ENCODE peak calls at places on chromosomes 1 and 21, in seven cellular contexts. T is HCT116, J is fibroblast of lung, K is neural progenitor cell, G is hepatocyte, H is K562, X is mammary epithelial cell. S is an unnamed sample.

GRCh38 chr1:181189691-181190361 is 101.3 kb downstream of the IER5 start:
- DNase-seq in J (peak; percentile 18), H (peak; percentile 94), K (peak; percentile 84), X (peak; percentile 44), T (peak; percentile 19), G (peak; percentile 85), S (peak; percentile 54)

GRCh38 chr21:36059823-36060158 is 535 bp downstream of the SETD4 start:
- DNase-seq in J (no peak), G (peak; percentile 70), X (no peak), T (no peak), K (no peak), H (peak; percentile 69), S (no peak)

GRCh38 chr1:85816606-85817005 is 108.4 kb upstream of the ZNHIT6 start:
- DNase-seq in T (no peak), K (no peak), J (no peak), G (no peak), H (no peak), X (no peak), S (no peak)

GRCh38 chr1:35120458-35121133 is 41.4 kb downstream of the ZMYM1 start:
- DNase-seq in J (peak; percentile 15), H (no peak), X (no peak), G (no peak), T (no peak), K (no peak), S (peak; percentile 18)

GRCh38 chr1:167501513-167502191 is 16.7 kb downstream of the CD247 start:
- DNase-seq in J (no peak), X (no peak), G (no peak), H (no peak), K (no peak), T (no peak), S (no peak)

GRCh38 chr1:150895618-150896017 is 8.7 kb downstream of the CTXND2 start:
- DNase-seq in X (peak; percentile 43), H (no peak), G (no peak), J (peak; percentile 48), K (no peak), T (peak; percentile 58), S (no peak)

GRCh38 chr1:68409426-68409825 is 40.3 kb downstream of the RPE65 start:
- DNase-seq in T (no peak), G (no peak), H (no peak), K (no peak), X (no peak), J (peak; percentile 69), S (no peak)

GRCh38 chr1:29121951-29122661 is 1.6 kb downstream of the TMEM200B start:
- DNase-seq in H (no peak), J (peak; percentile 51), G (peak; percentile 66), K (peak; percentile 75), T (no peak), X (no peak), S (peak; percentile 22)

GRCh38 chr1:5748286-5749225 is 243.7 kb downstream of the NPHP4 start:
- DNase-seq in K (no peak), T (no peak), X (no peak), H (no peak), G (no peak), J (no peak), S (no peak)

GRCh38 chr1:17119076-17119743 is at the start of gene PADI2:
- DNase-seq in G (peak; percentile 91), H (peak; percentile 97), X (peak; percentile 59), T (peak; percentile 34), K (peak; percentile 89), J (peak; percentile 47), S (peak; percentile 46)

GRCh38 chr1:229266832-229267500 is 3.9 kb upstream of the RAB4A start:
- DNase-seq in J (no peak), G (no peak), K (no peak), X (no peak), H (no peak), T (no peak), S (no peak)

GRCh38 chr1:91924146-91924545 is 25.1 kb upstream of the BRDT start:
- DNase-seq in T (no peak), X (peak; percentile 56), G (no peak), H (no peak), J (peak; percentile 88), K (no peak), S (peak; percentile 37)

GRCh38 chr1:112998592-112999235 is 42.7 kb upstream of the SLC16A1 start:
- DNase-seq in J (peak; percentile 82), T (no peak), H (no peak), K (no peak), G (peak; percentile 86), X (peak; percentile 79), S (peak; percentile 82)

GRCh38 chr1:115877511-115877910 is 36.6 kb upstream of the NHLH2 start:
- DNase-seq in J (no peak), K (peak; percentile 15), X (peak; percentile 89), H (no peak), T (no peak), G (no peak), S (no peak)

GRCh38 chr1:228064296-228064695 is 18.2 kb upstream of the ARF1 start:
- DNase-seq in K (no peak), T (no peak), J (no peak), G (no peak), H (no peak), X (no peak), S (no peak)

GRCh38 chr21:16968436-16968835 is 544.4 kb upstream of the CXADR start:
- DNase-seq in K (no peak), G (no peak), T (no peak), J (no peak), X (no peak), H (no peak), S (peak; percentile 10)

GRCh38 chr1:232891116-232891515 is 59.3 kb upstream of the NTPCR start:
- DNase-seq in G (no peak), H (no peak), K (no peak), X (peak; percentile 66), T (no peak), J (peak; percentile 98), S (no peak)

GRCh38 chr1:162942903-162943567 is 82.1 kb upstream of the CCDC190 start:
- DNase-seq in K (no peak), X (no peak), G (no peak), H (no peak), J (peak; percentile 31), T (no peak), S (no peak)

GRCh38 chr1:246930830-246931548 is 759 bp downstream of the AHCTF1 start:
- DNase-seq in J (peak; percentile 69), K (no peak), G (peak; percentile 69), T (no peak), X (peak; percentile 65), H (peak; percentile 56), S (peak; percentile 70)

DNA sequence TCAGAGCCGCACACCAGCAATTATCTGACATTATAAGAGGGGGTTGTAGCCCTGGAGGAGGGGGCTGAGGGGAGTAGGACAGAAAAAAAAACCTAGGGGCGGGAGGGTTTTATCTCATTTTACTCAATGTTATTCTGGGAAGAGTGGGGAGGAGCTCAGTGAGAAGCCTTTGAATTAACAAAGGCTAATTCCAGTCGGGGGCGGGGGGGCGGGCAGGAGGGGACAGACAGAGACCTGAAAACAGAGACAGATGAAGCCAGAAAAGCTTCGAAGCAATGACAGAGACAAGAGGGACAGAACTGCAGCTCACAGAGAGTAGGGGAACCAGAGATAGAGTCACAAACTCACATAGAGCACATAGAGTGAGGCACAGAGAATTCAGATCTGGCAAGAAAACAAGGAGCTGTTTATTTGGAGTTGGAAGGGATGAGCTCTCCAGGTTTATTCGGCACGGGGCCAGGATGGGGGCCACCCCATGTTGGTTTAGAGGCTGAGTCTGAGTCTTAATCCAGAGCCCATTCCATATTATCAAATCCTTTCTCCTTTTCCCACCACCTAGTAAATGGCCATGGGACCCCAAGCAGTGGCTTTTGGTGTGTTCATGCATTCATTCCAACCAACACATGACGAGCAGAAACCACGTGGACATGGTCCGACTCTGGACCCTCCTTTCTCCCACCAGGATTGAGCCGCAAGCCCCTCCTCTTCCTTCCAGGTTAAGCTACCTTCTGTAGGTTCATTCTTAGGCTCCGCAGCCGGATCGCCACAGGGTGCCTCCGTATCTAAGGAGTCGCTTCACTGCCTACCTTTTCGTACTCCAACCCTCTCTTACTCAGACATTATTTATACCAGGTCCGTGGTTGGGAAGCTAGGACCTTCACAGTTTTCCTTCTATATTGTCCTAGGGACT is 63.4 kb downstream of the RHBG start:
- DNase-seq in J (no peak), K (peak; percentile 49), H (no peak), G (no peak), X (no peak), T (no peak), S (no peak)
- TF ChIP-seq EZH2 in J (peak; percentile 52), K (peak; percentile 60), H (no peak), G (no peak), X (no peak), T (no peak), S (peak; percentile 62)

GRCh38 chr1:15153184-15153841 is at the start of gene TMEM51:
- DNase-seq in H (peak; percentile 87), T (no peak), G (peak; percentile 93), J (peak; percentile 74), X (peak; percentile 83), K (peak; percentile 93), S (peak; percentile 79)
- TF ChIP-seq EZH2 in H (peak; percentile 95), T (no peak), G (no peak), J (no peak), X (no peak), K (peak; percentile 25), S (no peak)

DNA sequence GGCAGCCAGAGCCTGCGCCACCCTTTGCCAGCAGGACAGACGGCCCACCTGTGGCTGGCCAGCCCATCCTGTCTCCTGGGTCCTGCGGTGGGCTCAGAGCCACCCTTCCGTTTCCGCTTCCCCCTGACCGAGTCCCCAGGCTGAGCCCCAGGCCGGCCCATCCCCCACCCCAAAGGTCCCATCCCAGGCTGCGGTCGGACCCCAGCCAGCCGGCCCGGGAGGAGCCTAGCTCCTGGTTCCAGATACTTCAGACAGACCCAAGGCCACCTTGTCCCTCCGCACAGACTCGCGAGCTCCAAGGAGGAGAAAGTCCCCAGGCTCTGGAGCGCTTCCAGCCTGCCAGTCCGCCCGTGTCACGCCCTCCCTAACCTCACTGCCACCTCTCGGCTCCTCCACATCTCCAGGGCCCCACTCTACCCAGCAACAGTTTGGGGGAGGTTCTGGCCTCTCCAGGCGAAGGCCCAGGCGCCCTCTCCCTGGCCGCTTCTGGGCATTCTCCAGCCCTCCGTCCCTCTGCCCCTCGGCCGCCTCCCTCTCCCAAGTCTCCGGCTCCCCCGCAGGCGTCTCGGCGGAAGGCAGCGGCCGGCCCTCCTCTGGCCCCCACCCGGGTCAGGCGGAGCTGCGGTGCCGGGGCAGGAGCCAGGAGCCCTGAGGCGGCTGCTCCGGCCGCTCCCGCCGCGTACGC is 845 bp downstream of the LRRN2 start:
- DNase-seq in G (no peak), X (no peak), T (no peak), J (peak; percentile 11), K (peak; percentile 58), H (peak; percentile 58), S (no peak)
- TF ChIP-seq EZH2 in G (peak; percentile 45), X (no peak), T (no peak), J (no peak), K (peak; percentile 42), H (no peak), S (peak; percentile 29)

DNA sequence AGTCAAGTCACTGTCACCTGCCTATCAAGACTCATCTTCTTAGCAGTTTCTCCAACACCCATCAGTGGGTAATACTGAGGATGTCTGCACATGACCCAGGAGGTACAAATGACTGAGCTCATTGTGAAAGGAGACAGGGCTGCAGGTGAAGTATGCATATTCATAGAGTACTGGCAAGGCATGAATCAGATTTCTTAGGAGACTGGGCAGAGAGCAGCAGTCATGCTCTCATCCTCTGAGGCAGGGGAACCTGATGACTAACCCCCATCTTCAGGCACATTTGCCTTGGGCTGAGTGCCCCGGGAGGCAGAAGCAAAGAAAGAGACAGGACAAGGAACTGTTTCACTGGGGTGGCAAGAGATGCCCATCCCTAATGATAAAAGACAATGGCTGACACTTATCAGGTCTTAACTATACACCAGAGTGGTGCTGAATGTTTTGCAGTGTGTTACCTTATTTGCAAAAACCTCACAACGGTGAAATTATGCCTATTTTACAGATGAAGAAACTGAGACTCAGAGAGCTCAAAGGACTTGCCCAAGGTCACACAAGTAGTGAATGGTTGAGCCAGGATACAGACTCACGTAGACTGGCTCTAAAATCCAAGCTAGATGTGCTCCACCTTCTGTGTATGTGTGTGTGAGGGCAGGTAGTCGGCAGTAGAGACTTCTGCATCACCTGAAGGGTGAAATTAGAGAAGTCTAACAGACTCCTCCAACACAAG is 9.2 kb upstream of the GRHL3 start:
- DNase-seq in H (no peak), J (peak; percentile 55), K (no peak), X (peak; percentile 96), T (no peak), G (no peak), S (no peak)
- TF ChIP-seq EZH2 in H (no peak), J (no peak), K (no peak), X (no peak), T (no peak), G (no peak), S (no peak)